ENCODE peak calls at places on chromosomes 2 and 18, in four cellular contexts. V is endothelial cell of umbilical vein, T is right lobe of liver, E is A549. G is an unnamed sample.

GRCh38 chr18:8212893-8213805 is 396.1 kb upstream of the RAB12 start:
- DNase-seq in V (no peak), E (no peak), T (no peak), G (no peak)

GRCh38 chr18:40866013-40866644 is 1088.9 kb upstream of the PIK3C3 start:
- DNase-seq in V (no peak), T (no peak), E (no peak), G (no peak)

GRCh38 chr18:56028514-56028913 is 440.5 kb upstream of the TCF4 start:
- DNase-seq in T (no peak), V (peak; percentile 8), E (peak; percentile 1), G (no peak)

GRCh38 chr2:103445356-103445755 is 683.5 kb downstream of the TMEM182 start:
- DNase-seq in T (no peak), V (no peak), E (no peak), G (no peak)

GRCh38 chr2:26997394-26997793 is 27.0 kb downstream of the MAPRE3 start:
- DNase-seq in E (no peak), V (no peak), T (no peak), G (no peak)

GRCh38 chr18:49849331-49850217 is 36.2 kb upstream of the ACAA2 start:
- DNase-seq in T (peak; percentile 18), E (peak; percentile 92), V (peak; percentile 80), G (no peak)

GRCh38 chr2:65320042-65320711 is 92.5 kb downstream of the ACTR2 start:
- DNase-seq in V (peak; percentile 17), T (no peak), E (peak; percentile 91), G (no peak)

GRCh38 chr2:195472835-195473234 is 184.2 kb upstream of the SLC39A10 start:
- DNase-seq in T (no peak), V (no peak), E (no peak), G (no peak)

GRCh38 chr2:26080356-26080755 is 46.5 kb downstream of the RAB10 start:
- DNase-seq in E (no peak), T (no peak), V (no peak), G (no peak)

GRCh38 chr18:51196811-51197660 is 445 bp downstream of the MEX3C start:
- DNase-seq in T (peak; percentile 65), V (peak; percentile 53), E (no peak), G (peak; percentile 94)

GRCh38 chr2:225534697-225535096 is 135.2 kb downstream of the NYAP2 start:
- DNase-seq in T (no peak), E (no peak), V (no peak), G (no peak)

GRCh38 chr2:237682901-237683670 is 55.7 kb downstream of the LRRFIP1 start:
- DNase-seq in E (no peak), T (no peak), V (no peak), G (peak; percentile 54)

GRCh38 chr2:241612156-241613017 is 24.6 kb downstream of the THAP4 start:
- DNase-seq in T (no peak), E (no peak), V (no peak), G (no peak)

GRCh38 chr2:636649-637405 is 40.4 kb downstream of the TMEM18 start:
- DNase-seq in V (peak; percentile 53), E (peak; percentile 48), T (peak; percentile 66), G (peak; percentile 84)

GRCh38 chr18:58490238-58490637 is 138.7 kb downstream of the ALPK2 start:
- DNase-seq in V (no peak), E (no peak), T (no peak), G (no peak)

GRCh38 chr2:64543006-64543697 is 19.0 kb downstream of the AFTPH start:
- DNase-seq in V (no peak), T (no peak), E (no peak), G (no peak)

GRCh38 chr18:79924814-79925655 is 26.4 kb downstream of the SLC66A2 start:
- DNase-seq in V (no peak), T (peak; percentile 46), E (no peak), G (peak; percentile 66)

GRCh38 chr2:6924918-6925194 is 7.6 kb downstream of the RNF144A start:
- DNase-seq in T (no peak), V (no peak), E (no peak), G (no peak)

GRCh38 chr2:240812721-240813120 is 7.3 kb downstream of the KIF1A start:
- DNase-seq in E (no peak), V (no peak), T (no peak), G (peak; percentile 51)

GRCh38 chr2:177692042-177692823 is 299.7 kb downstream of the AGPS start:
- DNase-seq in V (no peak), E (peak; percentile 6), T (no peak), G (no peak)

GRCh38 chr18:79941473-79942119 is 9.9 kb downstream of the SLC66A2 start:
- DNase-seq in E (no peak), V (no peak), T (peak; percentile 85), G (peak; percentile 46)

GRCh38 chr2:237904806-237905599 is 45.6 kb downstream of the RAMP1 start:
- DNase-seq in E (no peak), V (peak; percentile 21), T (no peak), G (peak; percentile 77)

GRCh38 chr2:160142472-160142871 is 57.6 kb downstream of the ITGB6 start:
- DNase-seq in T (no peak), V (no peak), E (no peak), G (no peak)

GRCh38 chr2:66840321-66841014 is 405.5 kb downstream of the MEIS1 start:
- DNase-seq in T (no peak), E (no peak), V (no peak), G (no peak)

GRCh38 chr2:201788371-201788770 is 7.6 kb upstream of the ALS2 start:
- DNase-seq in T (no peak), V (no peak), E (no peak), G (no peak)

GRCh38 chr2:201781583-201782051 is 884 bp upstream of the ALS2 start:
- DNase-seq in V (no peak), E (peak; percentile 27), T (peak; percentile 58), G (no peak)

GRCh38 chr2:201786471-201786870 is 5.7 kb upstream of the ALS2 start:
- DNase-seq in T (no peak), E (no peak), V (no peak), G (no peak)

GRCh38 chr2:201784547-201784946 is 3.8 kb upstream of the ALS2 start:
- DNase-seq in E (no peak), T (no peak), V (no peak), G (no peak)

DNA sequence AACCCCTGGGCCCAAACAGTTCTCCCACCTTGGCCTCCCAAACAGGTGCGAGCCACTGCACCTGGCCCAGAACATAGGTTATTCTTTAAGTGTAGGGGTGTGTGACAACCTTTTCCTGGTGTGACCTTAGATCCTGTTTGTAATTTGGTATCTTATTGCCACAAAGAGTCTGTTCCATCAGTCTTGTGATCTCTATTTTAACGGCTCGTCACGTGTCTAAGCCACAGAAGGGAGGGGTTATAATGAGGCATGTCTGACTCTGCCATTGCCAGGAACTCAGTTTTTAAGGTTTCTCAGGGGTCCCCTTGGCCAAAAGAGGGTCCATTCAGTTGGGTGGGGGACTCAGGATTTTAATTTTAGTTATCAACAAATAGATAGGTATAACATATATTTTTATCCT is 4.4 kb upstream of the ALS2 start:
- DNase-seq in E (no peak), V (no peak), T (no peak), G (no peak)
- TF ChIP-seq POLR2A in E (no peak), V (no peak), T (no peak), G (no peak)

GRCh38 chr18:13482641-13482945 is 243.8 kb downstream of the FAM210A start:
- DNase-seq in V (no peak), T (no peak), E (no peak), G (no peak)
- H3K4me1 ChIP-seq in V (no peaks in the 10 kb centered on the region), T (no peaks in the 10 kb centered on the region), E (no peaks in the 10 kb centered on the region), G (peaks cover 25% of the 10 kb centered on the region)

GRCh38 chr18:6352275-6352674 is 62.4 kb downstream of the L3MBTL4 start:
- DNase-seq in T (no peak), V (no peak), E (no peak), G (no peak)

GRCh38 chr18:6357668-6358067 is 57.0 kb downstream of the L3MBTL4 start:
- DNase-seq in T (no peak), V (no peak), E (no peak), G (no peak)

DNA sequence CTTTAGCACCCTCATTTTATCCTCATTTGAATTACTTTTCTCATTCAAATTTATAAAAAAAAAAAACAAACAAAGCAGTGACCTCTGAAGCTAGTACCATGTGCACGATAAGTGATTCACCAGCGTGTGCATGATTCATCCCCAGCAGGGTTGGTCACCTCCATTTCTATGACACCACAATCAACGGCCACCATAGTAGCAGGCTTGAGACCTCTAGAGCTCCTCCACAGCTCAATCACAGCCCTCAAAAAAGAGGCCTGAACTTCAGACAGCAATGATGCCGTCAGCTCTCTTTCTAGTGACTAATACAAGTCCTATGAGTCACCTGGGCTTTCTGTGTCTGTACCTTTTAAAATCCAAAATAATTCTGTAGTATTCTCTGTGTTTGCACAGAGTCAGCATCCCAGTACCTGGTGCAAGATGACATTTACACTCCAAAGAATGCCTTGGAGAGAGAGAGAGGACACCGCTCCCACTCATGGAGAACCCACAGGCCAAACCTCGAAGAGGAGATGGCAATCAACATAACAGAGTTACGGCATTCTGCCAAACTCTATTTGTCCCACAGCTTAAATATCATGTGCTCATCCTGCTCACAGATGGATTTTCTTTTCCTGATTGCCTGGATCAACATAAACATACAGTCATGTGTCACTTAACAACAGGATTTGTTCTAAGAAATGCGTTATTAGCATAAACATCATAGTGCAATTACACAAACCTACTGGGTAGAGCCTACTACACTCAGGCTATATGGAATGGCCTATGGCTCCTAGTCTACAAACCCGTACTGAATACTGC is 58.7 kb downstream of the L3MBTL4 start:
- DNase-seq in V (no peak), T (no peak), E (no peak), G (no peak)
- H3K4me3 ChIP-seq in V (no peak overlapping the region), T (no peak overlapping the region), E (no peak overlapping the region), G (no peak overlapping the region)

GRCh38 chr2:216491757-216492635 is 6.6 kb upstream of the RPL37A start:
- DNase-seq in E (no peak), V (no peak), T (no peak), G (no peak)
- TF ChIP-seq POLR2A in E (no peak), V (no peak), T (no peak), G (no peak)